ENCODE peak calls at places on chromosome 6, in four cellular contexts. One of them, this sample, is unnamed.

GRCh38 chr6:32664827-32665362 is 1.6 kb downstream of the HLA-DQB1 start:
- DNase-seq in epithelial cell of esophagus: peak; percentile 14
- DNase-seq in left lung: no peak
- DNase-seq in left ventricle myocardium inferior: peak; percentile 30
- DNase-seq in this sample: no peak

GRCh38 chr6:114537977-114538376 is 195.2 kb upstream of the HS3ST5 start:
- DNase-seq in left lung: no peak
- DNase-seq in left ventricle myocardium inferior: no peak
- DNase-seq in epithelial cell of esophagus: no peak
- DNase-seq in this sample: no peak

GRCh38 chr6:41515995-41516394 is 30.2 kb upstream of the FOXP4 start:
- DNase-seq in left ventricle myocardium inferior: no peak
- DNase-seq in epithelial cell of esophagus: no peak
- DNase-seq in left lung: no peak
- DNase-seq in this sample: no peak

GRCh38 chr6:5287205-5287965 is 26.1 kb downstream of the FARS2 start:
- DNase-seq in epithelial cell of esophagus: peak; percentile 71
- DNase-seq in left ventricle myocardium inferior: no peak
- DNase-seq in left lung: no peak
- DNase-seq in this sample: peak; percentile 66

GRCh38 chr6:159234102-159234553 is 64.9 kb downstream of the FNDC1 start:
- DNase-seq in left lung: no peak
- DNase-seq in left ventricle myocardium inferior: no peak
- DNase-seq in epithelial cell of esophagus: no peak
- DNase-seq in this sample: no peak

GRCh38 chr6:125853740-125854139 is 63.0 kb downstream of the NCOA7 start:
- DNase-seq in left ventricle myocardium inferior: no peak
- DNase-seq in epithelial cell of esophagus: no peak
- DNase-seq in left lung: no peak
- DNase-seq in this sample: no peak

GRCh38 chr6:62466607-62467006 is 180.6 kb upstream of the KHDRBS2 start:
- DNase-seq in left ventricle myocardium inferior: no peak
- DNase-seq in epithelial cell of esophagus: no peak
- DNase-seq in left lung: no peak
- DNase-seq in this sample: no peak

GRCh38 chr6:156857573-156857972 is 80.4 kb downstream of the ARID1B start:
- DNase-seq in left lung: no peak
- DNase-seq in left ventricle myocardium inferior: no peak
- DNase-seq in epithelial cell of esophagus: peak; percentile 76
- DNase-seq in this sample: peak; percentile 49

GRCh38 chr6:83708546-83708969 is 343 bp downstream of the SNAP91 start:
- DNase-seq in left ventricle myocardium inferior: no peak
- DNase-seq in epithelial cell of esophagus: peak; percentile 13
- DNase-seq in left lung: no peak
- DNase-seq in this sample: no peak

GRCh38 chr6:144266091-144266649 is 19.0 kb upstream of the UTRN start:
- DNase-seq in left lung: peak; percentile 59
- DNase-seq in left ventricle myocardium inferior: peak; percentile 69
- DNase-seq in epithelial cell of esophagus: peak; percentile 94
- DNase-seq in this sample: no peak

GRCh38 chr6:90184334-90185298 is 112.0 kb downstream of the BACH2 start:
- DNase-seq in left lung: no peak
- DNase-seq in epithelial cell of esophagus: peak; percentile 84
- DNase-seq in left ventricle myocardium inferior: no peak
- DNase-seq in this sample: no peak

GRCh38 chr6:167410510-167410909 is 85.6 kb downstream of the TTLL2 start:
- DNase-seq in left ventricle myocardium inferior: no peak
- DNase-seq in left lung: no peak
- DNase-seq in epithelial cell of esophagus: no peak
- DNase-seq in this sample: no peak

GRCh38 chr6:92196320-92196719 is 1223.0 kb downstream of the EPHA7 start:
- DNase-seq in left lung: no peak
- DNase-seq in left ventricle myocardium inferior: no peak
- DNase-seq in epithelial cell of esophagus: no peak
- DNase-seq in this sample: no peak

GRCh38 chr6:31308050-31308844 is 36.4 kb upstream of the HLA-C start:
- DNase-seq in left ventricle myocardium inferior: no peak
- DNase-seq in left lung: peak; percentile 65
- DNase-seq in epithelial cell of esophagus: peak; percentile 41
- DNase-seq in this sample: no peak

GRCh38 chr6:43886717-43887339 is 116.8 kb downstream of the VEGFA start:
- DNase-seq in epithelial cell of esophagus: no peak
- DNase-seq in left lung: no peak
- DNase-seq in left ventricle myocardium inferior: no peak
- DNase-seq in this sample: no peak

GRCh38 chr6:15417811-15418210 is 171.9 kb downstream of the JARID2 start:
- DNase-seq in epithelial cell of esophagus: peak; percentile 93
- DNase-seq in left lung: no peak
- DNase-seq in left ventricle myocardium inferior: no peak
- DNase-seq in this sample: peak; percentile 84

GRCh38 chr6:35014786-35015185 is 125.7 kb downstream of the ANKS1A start:
- DNase-seq in epithelial cell of esophagus: peak; percentile 80
- DNase-seq in left ventricle myocardium inferior: no peak
- DNase-seq in left lung: no peak
- DNase-seq in this sample: peak; percentile 61

GRCh38 chr6:22575190-22575589 is 5.8 kb downstream of the HDGFL1 start:
- DNase-seq in left lung: no peak
- DNase-seq in epithelial cell of esophagus: no peak
- DNase-seq in left ventricle myocardium inferior: no peak
- DNase-seq in this sample: no peak

GRCh38 chr6:142892254-142893021 is 52.5 kb downstream of the HIVEP2 start:
- DNase-seq in epithelial cell of esophagus: no peak
- DNase-seq in left ventricle myocardium inferior: no peak
- DNase-seq in left lung: no peak
- DNase-seq in this sample: no peak

GRCh38 chr6:142303191-142303564 is 1.4 kb downstream of the ADGRG6 start:
- DNase-seq in left ventricle myocardium inferior: no peak
- DNase-seq in left lung: no peak
- DNase-seq in epithelial cell of esophagus: peak; percentile 11
- DNase-seq in this sample: no peak

GRCh38 chr6:85364354-85364753 is 85.5 kb upstream of the NT5E start:
- DNase-seq in epithelial cell of esophagus: peak; percentile 93
- DNase-seq in left lung: no peak
- DNase-seq in left ventricle myocardium inferior: no peak
- DNase-seq in this sample: peak; percentile 79

GRCh38 chr6:25026723-25027122 is 91.0 kb upstream of the RIPOR2 start:
- DNase-seq in left lung: peak; percentile 81
- DNase-seq in left ventricle myocardium inferior: no peak
- DNase-seq in epithelial cell of esophagus: peak; percentile 42
- DNase-seq in this sample: no peak

GRCh38 chr6:165621950-165622349 is 41.1 kb downstream of the PDE10A start:
- DNase-seq in left lung: no peak
- DNase-seq in epithelial cell of esophagus: no peak
- DNase-seq in left ventricle myocardium inferior: no peak
- DNase-seq in this sample: no peak

GRCh38 chr6:13135152-13135551 is 193.2 kb downstream of the TBC1D7 start:
- DNase-seq in left ventricle myocardium inferior: no peak
- DNase-seq in left lung: no peak
- DNase-seq in epithelial cell of esophagus: no peak
- DNase-seq in this sample: no peak

GRCh38 chr6:8236956-8237355 is 134.6 kb upstream of the EEF1E1 start:
- DNase-seq in epithelial cell of esophagus: no peak
- DNase-seq in left ventricle myocardium inferior: no peak
- DNase-seq in left lung: no peak
- DNase-seq in this sample: no peak

GRCh38 chr6:4848382-4849068 is 72.3 kb downstream of the CDYL start:
- DNase-seq in left ventricle myocardium inferior: no peak
- DNase-seq in epithelial cell of esophagus: no peak
- DNase-seq in left lung: no peak
- DNase-seq in this sample: no peak

GRCh38 chr6:154408906-154409500 is 52.4 kb upstream of the IPCEF1 start:
- DNase-seq in left lung: no peak
- DNase-seq in epithelial cell of esophagus: peak; percentile 61
- DNase-seq in left ventricle myocardium inferior: no peak
- DNase-seq in this sample: no peak

GRCh38 chr6:42136508-42137191 is 5.8 kb downstream of the C6orf132 start:
- DNase-seq in left ventricle myocardium inferior: no peak
- DNase-seq in left lung: no peak
- DNase-seq in epithelial cell of esophagus: peak; percentile 85
- DNase-seq in this sample: peak; percentile 74

GRCh38 chr6:131949615-131949908 is 1.6 kb downstream of the CCN2 start:
- DNase-seq in left lung: no peak
- DNase-seq in epithelial cell of esophagus: no peak
- DNase-seq in left ventricle myocardium inferior: no peak
- DNase-seq in this sample: peak; percentile 96

GRCh38 chr6:126553856-126554255 is 213.9 kb downstream of the CENPW start:
- DNase-seq in left lung: no peak
- DNase-seq in left ventricle myocardium inferior: no peak
- DNase-seq in epithelial cell of esophagus: no peak
- DNase-seq in this sample: no peak

GRCh38 chr6:159125977-159126376 is 43.2 kb upstream of the FNDC1 start:
- DNase-seq in left ventricle myocardium inferior: peak; percentile 70
- DNase-seq in left lung: no peak
- DNase-seq in epithelial cell of esophagus: no peak
- DNase-seq in this sample: no peak

GRCh38 chr6:157521665-157522335 is 140.8 kb downstream of the ZDHHC14 start:
- DNase-seq in left lung: no peak
- DNase-seq in left ventricle myocardium inferior: no peak
- DNase-seq in epithelial cell of esophagus: no peak
- DNase-seq in this sample: no peak

GRCh38 chr6:101392561-101393230 is 812 bp upstream of the GRIK2 start:
- DNase-seq in epithelial cell of esophagus: no peak
- DNase-seq in left lung: no peak
- DNase-seq in left ventricle myocardium inferior: no peak
- DNase-seq in this sample: no peak
- TF ChIP-seq CTCF in epithelial cell of esophagus: no peak
- TF ChIP-seq CTCF in left lung: no peak
- TF ChIP-seq CTCF in left ventricle myocardium inferior: no peak
- TF ChIP-seq CTCF in this sample: no peak

GRCh38 chr6:72561629-72562028 is 60.2 kb upstream of the KCNQ5 start:
- DNase-seq in epithelial cell of esophagus: no peak
- DNase-seq in left lung: no peak
- DNase-seq in left ventricle myocardium inferior: no peak
- DNase-seq in this sample: no peak

GRCh38 chr6:72559067-72559466 is 62.8 kb upstream of the KCNQ5 start:
- DNase-seq in epithelial cell of esophagus: no peak
- DNase-seq in left ventricle myocardium inferior: no peak
- DNase-seq in left lung: no peak
- DNase-seq in this sample: no peak

GRCh38 chr6:72564231-72564630 is 57.6 kb upstream of the KCNQ5 start:
- DNase-seq in left ventricle myocardium inferior: no peak
- DNase-seq in left lung: no peak
- DNase-seq in epithelial cell of esophagus: no peak
- DNase-seq in this sample: no peak

DNA sequence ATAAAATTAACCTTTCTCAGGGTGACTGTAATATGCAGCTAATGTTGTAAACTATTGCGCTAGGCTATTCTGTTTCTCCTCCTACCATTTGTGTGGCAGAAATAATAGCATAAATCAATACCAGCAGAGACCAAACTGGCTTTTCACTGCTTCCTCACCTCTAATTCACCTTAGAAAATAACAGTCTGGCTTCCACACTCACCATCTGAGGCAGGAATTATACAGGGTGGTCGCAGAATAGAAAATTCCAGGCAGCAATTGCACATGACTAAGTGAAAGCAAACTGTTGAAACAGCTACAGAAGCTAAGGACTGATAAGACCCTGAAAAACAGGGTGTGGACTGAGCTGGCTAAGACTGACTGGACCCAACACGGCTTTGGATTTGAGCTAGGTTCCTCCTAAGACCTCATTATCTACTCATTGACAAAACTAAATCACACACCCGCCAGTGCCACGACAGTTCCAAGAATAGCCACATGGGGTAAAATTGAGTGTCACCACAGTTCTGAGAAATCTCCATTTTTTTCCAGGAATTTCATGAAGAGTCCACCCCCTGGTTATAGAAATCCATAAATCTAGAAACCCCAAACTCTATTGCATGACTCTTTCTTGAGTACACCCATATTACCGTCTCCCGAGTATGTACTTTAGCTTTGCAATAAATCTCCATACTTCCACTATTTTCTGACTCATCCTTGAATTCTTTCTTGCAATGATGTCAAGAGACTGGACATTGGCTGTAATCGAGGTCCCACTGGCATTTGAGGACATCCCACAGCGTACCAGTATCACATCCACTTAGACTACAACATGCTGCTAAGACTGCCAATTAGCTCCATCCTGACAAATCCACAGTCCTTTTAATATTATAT is 60.9 kb upstream of the KCNQ5 start:
- DNase-seq in left ventricle myocardium inferior: no peak
- DNase-seq in left lung: no peak
- DNase-seq in epithelial cell of esophagus: no peak
- DNase-seq in this sample: no peak
- TF ChIP-seq CTCF in left ventricle myocardium inferior: no peak
- TF ChIP-seq CTCF in left lung: no peak
- TF ChIP-seq CTCF in epithelial cell of esophagus: no peak
- TF ChIP-seq CTCF in this sample: peak; percentile 57

GRCh38 chr6:82365011-82365751 is 1.6 kb downstream of the TPBG start:
- DNase-seq in left lung: peak; percentile 37
- DNase-seq in epithelial cell of esophagus: peak; percentile 65
- DNase-seq in left ventricle myocardium inferior: no peak
- DNase-seq in this sample: no peak
- TF ChIP-seq CTCF in left lung: no peak
- TF ChIP-seq CTCF in epithelial cell of esophagus: peak; percentile 27
- TF ChIP-seq CTCF in left ventricle myocardium inferior: no peak
- TF ChIP-seq CTCF in this sample: peak; percentile 42

DNA sequence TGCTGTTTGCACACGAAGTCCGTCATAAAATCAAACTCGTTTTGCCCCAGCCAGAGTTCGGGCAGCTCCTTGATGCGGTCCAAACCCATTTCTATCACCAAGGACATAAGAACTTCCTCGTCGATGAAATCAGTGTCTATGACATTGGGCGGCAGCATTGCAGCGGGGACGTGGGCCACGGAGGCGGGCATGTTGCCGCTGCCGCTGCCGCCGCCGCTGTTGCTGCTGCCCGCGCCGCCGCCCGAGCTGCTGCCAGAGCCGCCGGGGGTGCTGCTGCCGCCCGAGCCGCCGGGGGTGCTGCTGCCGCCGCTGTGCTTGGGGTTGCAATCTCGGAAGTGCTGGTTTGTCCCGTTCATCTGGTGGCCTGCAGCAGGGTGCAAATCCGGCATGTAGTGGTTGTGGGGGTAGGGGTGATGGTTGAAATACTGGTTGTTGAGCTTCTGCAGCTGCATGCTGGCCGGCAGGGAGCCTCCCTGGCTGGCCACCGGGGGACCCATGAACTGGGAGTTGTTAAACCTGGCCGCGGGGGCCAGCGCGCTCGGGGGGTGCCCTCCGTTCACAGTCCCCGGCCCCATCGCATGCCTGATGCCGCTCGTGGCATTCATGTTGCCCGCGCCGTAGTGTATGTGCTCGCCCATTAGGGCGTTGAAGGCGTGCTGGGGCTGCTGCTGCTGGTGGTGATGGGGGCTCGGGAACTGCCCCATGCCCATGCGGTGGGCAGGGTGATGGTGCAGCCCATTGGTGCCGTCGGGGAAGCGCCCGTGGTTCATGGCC is 1.1 kb downstream of the CITED2 start:
- DNase-seq in left ventricle myocardium inferior: peak; percentile 68
- DNase-seq in epithelial cell of esophagus: peak; percentile 69
- DNase-seq in left lung: peak; percentile 67
- DNase-seq in this sample: peak; percentile 84
- TF ChIP-seq CTCF in left ventricle myocardium inferior: peak; percentile 48
- TF ChIP-seq CTCF in epithelial cell of esophagus: peak; percentile 16
- TF ChIP-seq CTCF in left lung: peak; percentile 45
- TF ChIP-seq CTCF in this sample: peak; percentile 53

GRCh38 chr6:68951350-68951749 is 316.3 kb downstream of the ADGRB3 start:
- DNase-seq in epithelial cell of esophagus: no peak
- DNase-seq in left ventricle myocardium inferior: no peak
- DNase-seq in left lung: no peak
- DNase-seq in this sample: no peak
- TF ChIP-seq CTCF in epithelial cell of esophagus: no peak
- TF ChIP-seq CTCF in left ventricle myocardium inferior: no peak
- TF ChIP-seq CTCF in left lung: no peak
- TF ChIP-seq CTCF in this sample: no peak

This sample was measured in HFFc6.